ENCODE peak calls at places on chromosome 17, in ten cellular contexts. I is adipocyte; Q is stomach; U is OCI-LY7; J is lung; Y is pancreas; R is upper lobe of right lung; H is heart left ventricle; N is CD8-positive, alpha-beta memory T cell; S is psoas muscle. Z is an unnamed sample. For H3K4me1, the result is how much of the 10 kb centered on the place peaks cover.

GRCh38 chr17:1491406-1492248 is 859 bp downstream of the MYO1C start:
- DNase-seq in U (peak), R (peak), Q (peak), N (peak), S (peak), H (peak), Y (peak), J (peak), I (peak), Z (no peak)

GRCh38 chr17:59803377-59803757 is 89.4 kb downstream of the TUBD1 start:
- DNase-seq in Y (no peak), N (no peak), Q (no peak), U (no peak), R (no peak), S (no peak), I (peak), H (no peak), J (no peak), Z (no peak)

GRCh38 chr17:31517524-31517923 is 126.0 kb downstream of the RAB11FIP4 start:
- DNase-seq in I (no peak), Y (no peak), H (no peak), J (no peak), U (no peak), R (no peak), N (no peak), S (no peak), Q (no peak), Z (no peak)

GRCh38 chr17:3015890-3016289 is 47.5 kb downstream of the OR1D5 start:
- DNase-seq in S (no peak), H (no peak), Q (no peak), N (no peak), I (no peak), U (no peak), R (no peak), Y (no peak), J (no peak), Z (no peak)

GRCh38 chr17:4465786-4466185 is 32.0 kb downstream of the SPNS3 start:
- DNase-seq in I (no peak), J (no peak), R (no peak), U (no peak), Y (no peak), H (no peak), S (no peak), N (no peak), Q (no peak), Z (no peak)

GRCh38 chr17:70298929-70299529 is 129.7 kb downstream of the KCNJ2 start:
- DNase-seq in Y (no peak), R (no peak), S (no peak), U (no peak), N (no peak), H (no peak), Q (no peak), J (no peak), I (no peak), Z (no peak)

GRCh38 chr17:50147841-50148225 is 2.6 kb downstream of the PPP1R9B start:
- DNase-seq in S (no peak), R (no peak), Q (no peak), I (peak), N (no peak), J (no peak), U (no peak), Y (no peak), H (peak), Z (peak)

GRCh38 chr17:923633-924032 is 55.9 kb downstream of the NXN start:
- DNase-seq in U (no peak), R (no peak), I (no peak), J (no peak), Q (no peak), H (no peak), S (no peak), N (no peak), Y (no peak), Z (no peak)

GRCh38 chr17:80813318-80813717 is 178.3 kb upstream of the CHMP6 start:
- DNase-seq in S (no peak), U (no peak), Y (no peak), N (no peak), H (no peak), J (no peak), R (no peak), I (no peak), Q (no peak), Z (no peak)

GRCh38 chr17:42548070-42548837 is 4.5 kb upstream of the HSD17B1 start:
- DNase-seq in N (peak), J (peak), Y (peak), S (no peak), H (peak), Q (peak), R (peak), I (no peak), U (peak), Z (no peak)

GRCh38 chr17:75352079-75352569 is 53.4 kb downstream of the GRB2 start:
- DNase-seq in U (peak), I (no peak), N (no peak), J (no peak), H (no peak), S (no peak), Y (peak), R (no peak), Q (peak), Z (no peak)

GRCh38 chr17:66829386-66829864 is 5.5 kb upstream of the CACNG5 start:
- DNase-seq in N (no peak), Q (peak), R (no peak), I (peak), J (peak), Y (peak), S (peak), H (no peak), U (no peak), Z (no peak)

GRCh38 chr17:72466199-72466598 is 345.4 kb downstream of the SOX9 start:
- DNase-seq in Q (peak), N (no peak), S (no peak), Y (no peak), R (no peak), H (no peak), U (no peak), J (peak), I (peak), Z (no peak)

GRCh38 chr17:40703652-40704051 is at the start of gene KRT24:
- DNase-seq in R (no peak), J (no peak), H (no peak), Q (no peak), S (no peak), I (no peak), N (no peak), Y (no peak), U (no peak), Z (no peak)

GRCh38 chr17:1054656-1055055 is 57.7 kb downstream of the TIMM22 start:
- DNase-seq in H (peak), J (no peak), I (no peak), U (no peak), N (no peak), Y (no peak), S (no peak), R (no peak), Q (no peak), Z (no peak)

GRCh38 chr17:2378905-2379304 is 22.0 kb downstream of the MNT start:
- DNase-seq in S (no peak), I (no peak), Y (no peak), Q (no peak), J (no peak), N (no peak), H (no peak), R (no peak), U (no peak), Z (no peak)

GRCh38 chr17:978110-979093 is 1.2 kb downstream of the NXN start:
- DNase-seq in I (peak), N (no peak), J (no peak), H (peak), Y (no peak), U (no peak), S (peak), Q (peak), R (peak), Z (no peak)

GRCh38 chr17:29210879-29211278 is 30.7 kb upstream of the MYO18A start:
- DNase-seq in R (no peak), N (no peak), J (no peak), Y (no peak), Q (no peak), H (no peak), S (no peak), U (no peak), I (peak), Z (no peak)

GRCh38 chr17:8941520-8941919 is 24.0 kb downstream of the PIK3R5 start:
- DNase-seq in Q (no peak), R (peak), U (no peak), N (peak), S (no peak), I (no peak), J (no peak), Y (no peak), H (no peak), Z (no peak)

GRCh38 chr17:10061131-10061581 is 137.2 kb downstream of the GAS7 start:
- DNase-seq in Q (no peak), H (peak), Y (no peak), N (no peak), J (no peak), R (no peak), S (peak), U (no peak), I (peak), Z (no peak)

DNA sequence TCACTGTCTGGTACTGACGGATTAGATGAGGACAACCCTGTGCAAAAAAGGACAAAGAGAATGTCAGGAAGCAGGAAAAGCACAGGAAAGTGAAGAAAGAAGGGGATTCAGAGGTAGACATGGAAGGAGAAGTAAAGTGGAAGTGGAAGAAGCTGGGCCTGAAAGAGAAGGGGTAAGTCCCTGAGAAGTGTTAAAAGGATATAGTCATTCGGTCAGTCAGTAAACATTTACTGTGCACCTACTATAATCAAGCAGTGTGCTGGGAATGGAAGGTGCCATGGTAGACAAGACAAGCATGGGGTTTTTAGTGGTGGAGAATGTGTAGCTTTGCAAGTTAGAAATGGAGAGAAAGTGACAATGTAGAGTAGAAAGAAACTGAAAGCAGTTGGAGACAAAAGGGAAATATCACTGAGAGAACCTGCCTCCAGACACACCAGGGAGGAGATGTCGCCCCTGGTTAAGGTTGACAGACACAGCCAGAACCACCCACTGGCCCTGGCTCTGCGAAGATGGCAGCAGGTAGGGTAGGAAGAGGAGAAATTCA is 4.4 kb upstream of the SP2 start:
- DNase-seq in U (no peak), Q (no peak), N (no peak), H (no peak), I (no peak), Y (no peak), J (no peak), R (no peak), S (no peak), Z (no peak)
- H3K4me1 ChIP-seq in U (under half), Q (under half), N (under half), H (under half), I (under half), Y (under half), J (under half), R (under half), S (under half), Z (under half)

GRCh38 chr17:34242553-34242952 is 12.5 kb upstream of the CCL2 start:
- DNase-seq in R (no peak), N (no peak), S (no peak), Y (no peak), H (no peak), I (no peak), U (peak), Q (no peak), J (no peak), Z (no peak)
- H3K4me1 ChIP-seq in R (half or more), N (under half), S (under half), Y (under half), H (half or more), I (under half), U (under half), Q (under half), J (under half), Z (under half)

GRCh38 chr17:6548034-6548433 is 8.3 kb downstream of the PITPNM3 start:
- DNase-seq in U (no peak), Y (no peak), R (no peak), J (no peak), H (no peak), Q (no peak), S (no peak), N (no peak), I (no peak), Z (no peak)
- H3K4me1 ChIP-seq in U (under half), Y (under half), R (under half), J (under half), H (under half), Q (under half), S (under half), N (under half), I (under half), Z (under half)

DNA sequence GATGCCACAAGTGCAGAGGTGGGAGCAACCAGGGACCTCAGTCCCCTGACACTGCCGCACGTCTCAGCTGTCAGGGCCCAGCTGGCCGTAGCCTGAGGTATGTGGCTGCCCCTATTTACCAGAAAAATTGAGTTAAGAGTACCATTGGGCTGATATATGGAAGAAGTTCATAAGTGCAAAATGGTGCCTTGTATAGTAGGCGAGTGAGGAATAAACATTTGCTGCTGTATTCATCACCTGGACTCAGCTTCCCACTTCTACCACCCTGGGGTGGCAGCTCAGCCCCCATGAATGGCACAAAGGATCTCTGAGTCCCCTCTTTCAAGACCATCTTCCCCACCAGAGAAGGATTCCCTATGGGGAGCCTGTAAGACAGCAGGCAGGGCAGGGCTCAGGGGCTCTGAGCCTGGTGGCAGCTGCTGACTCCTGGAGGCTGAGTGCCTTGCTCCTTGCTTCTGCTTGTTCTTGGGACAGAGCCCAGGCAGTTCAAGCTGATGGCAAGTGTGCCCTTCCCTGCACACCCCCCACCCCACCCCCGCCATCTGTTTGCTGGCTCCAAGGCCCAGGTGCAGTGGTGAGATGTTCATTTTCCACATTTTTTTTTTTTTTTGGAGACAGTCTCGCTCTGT is 29.0 kb downstream of the TRPV2 start:
- DNase-seq in R (no peak), I (no peak), Y (no peak), N (no peak), S (no peak), Q (peak), H (no peak), J (no peak), U (no peak), Z (no peak)
- H3K4me1 ChIP-seq in R (under half), I (under half), Y (under half), N (under half), S (under half), Q (under half), H (under half), J (under half), U (under half), Z (under half)

GRCh38 chr17:57527437-57528083 is 217.5 kb downstream of the CCDC182 start:
- DNase-seq in I (no peak), N (no peak), Q (no peak), U (no peak), H (no peak), Y (no peak), J (no peak), R (no peak), S (no peak), Z (no peak)

GRCh38 chr17:57522436-57523005 is 222.6 kb downstream of the CCDC182 start:
- DNase-seq in I (no peak), J (no peak), Y (no peak), Q (no peak), N (no peak), H (no peak), S (no peak), U (no peak), R (no peak), Z (no peak)

GRCh38 chr17:57523926-57524634 is 221.0 kb downstream of the CCDC182 start:
- DNase-seq in J (peak), Y (peak), U (no peak), N (no peak), R (peak), S (peak), I (peak), Q (peak), H (peak), Z (peak)

GRCh38 chr17:57528084-57528451 is 217.0 kb downstream of the CCDC182 start:
- DNase-seq in I (no peak), Y (no peak), R (no peak), N (no peak), J (peak), Q (no peak), S (no peak), H (no peak), U (no peak), Z (no peak)

GRCh38 chr17:57524790-57525543 is 220.1 kb downstream of the CCDC182 start:
- DNase-seq in N (no peak), U (peak), H (no peak), I (no peak), S (no peak), Q (no peak), J (no peak), R (no peak), Y (no peak), Z (no peak)
- H3K4me1 ChIP-seq in N (under half), U (half or more), H (under half), I (under half), S (under half), Q (under half), J (under half), R (under half), Y (under half), Z (under half)

GRCh38 chr17:43936434-43936833 is 5.8 kb downstream of the PPY start:
- DNase-seq in J (no peak), Y (no peak), H (no peak), Q (no peak), U (no peak), N (no peak), I (no peak), S (no peak), R (no peak), Z (no peak)
- H3K4me1 ChIP-seq in J (under half), Y (under half), H (under half), Q (under half), U (under half), N (under half), I (under half), S (under half), R (under half), Z (under half)

DNA sequence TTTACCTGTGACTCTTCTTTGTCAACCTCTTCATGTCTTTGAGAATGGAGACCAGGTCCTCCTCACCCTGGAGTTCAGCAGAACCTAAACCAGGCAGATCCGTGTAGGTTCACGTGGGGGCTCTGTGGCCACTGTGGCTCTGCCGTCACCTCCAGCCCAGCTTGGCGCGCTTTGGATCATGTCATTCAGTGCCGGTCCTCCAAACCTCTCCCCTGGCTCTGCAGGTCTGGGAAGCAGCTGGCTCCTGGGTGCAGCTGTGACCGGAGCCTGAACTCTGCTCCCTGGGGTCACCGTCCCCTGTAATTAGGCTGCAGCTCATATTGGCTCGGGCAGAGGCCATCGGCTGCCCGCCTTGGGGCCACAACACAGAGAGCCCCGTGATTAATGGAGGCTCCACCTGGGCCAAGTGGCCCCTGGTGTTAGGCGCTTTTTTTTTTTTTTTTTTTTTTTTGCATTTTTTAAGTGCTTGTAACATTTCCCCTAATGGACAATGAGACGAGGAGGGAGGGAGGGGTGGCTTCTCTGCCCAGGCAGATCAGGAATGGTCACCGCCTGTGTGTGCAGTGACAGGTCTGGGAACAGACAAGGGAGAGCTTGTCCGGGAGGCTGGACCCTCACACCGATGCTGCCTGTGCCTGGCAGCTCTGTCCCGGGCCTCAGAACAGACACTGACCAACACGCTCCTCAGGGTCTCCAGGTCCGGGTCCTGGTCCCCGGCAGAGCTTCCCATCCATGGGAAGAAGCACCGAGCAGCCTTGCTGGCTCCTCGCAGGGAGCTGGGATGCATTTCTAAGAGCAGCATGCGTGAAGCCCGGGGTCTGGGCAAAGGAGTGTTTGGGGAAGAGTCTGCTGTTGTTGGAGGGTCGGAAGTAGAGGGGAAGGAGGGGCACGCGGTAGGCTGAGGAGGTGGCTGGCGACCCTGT is 247.9 kb downstream of the SEC14L1 start:
- DNase-seq in J (no peak), Y (no peak), R (no peak), I (no peak), S (no peak), H (peak), U (no peak), Q (no peak), N (no peak), Z (no peak)
- H3K4me1 ChIP-seq in J (under half), Y (under half), R (half or more), I (half or more), S (half or more), H (half or more), U (under half), Q (half or more), N (half or more), Z (half or more)

DNA sequence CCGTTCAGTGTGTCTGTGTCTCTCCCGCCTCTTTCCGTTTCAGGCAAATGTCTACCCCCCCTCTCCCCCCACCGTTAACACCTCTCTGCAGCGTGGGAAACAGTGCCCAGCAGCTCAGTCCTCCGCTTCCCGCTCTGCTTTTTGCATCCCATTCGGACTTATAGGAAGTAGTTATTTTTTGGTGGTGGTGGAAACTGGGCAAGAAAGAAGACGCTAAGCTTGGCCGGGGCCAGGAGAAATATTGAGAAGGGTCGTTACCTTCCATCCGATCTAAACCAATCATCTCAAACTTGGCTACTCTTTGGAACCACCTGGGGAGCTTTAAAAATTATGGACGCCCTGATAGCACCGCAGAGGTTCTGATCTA is 504 bp upstream of the HLF start:
- DNase-seq in S (no peak), U (no peak), H (no peak), Y (no peak), N (no peak), Q (no peak), J (no peak), R (no peak), I (no peak), Z (no peak)
- H3K4me1 ChIP-seq in S (under half), U (under half), H (under half), Y (under half), N (under half), Q (under half), J (under half), R (under half), I (under half), Z (under half)

Z was measured in ascending aorta.